ENCODE peak calls at places on chromosome 12, in seven cellular contexts. Z is endothelial cell of umbilical vein, O is IMR-90, M is endodermal cell, L is neuronal stem cell, I is keratinocyte, W is H9. T is an unnamed sample.
A peak's percentile ranks its signal among the peaks of the same experiment; 100 is the strongest.

GRCh38 chr12:131831635-131832041 is 3.4 kb downstream of the MMP17 start:
- DNase-seq in Z (no peak), O (peak; percentile 53), M (no peak), L (no peak), I (no peak), W (peak; percentile 28), T (peak; percentile 74)

GRCh38 chr12:131076791-131077747 is 123.4 kb downstream of the ADGRD1 start:
- DNase-seq in Z (no peak), O (no peak), M (peak; percentile 40), L (no peak), I (no peak), W (peak; percentile 27), T (no peak)

GRCh38 chr12:131941987-131942341 is 7.8 kb upstream of the EP400 start:
- DNase-seq in Z (no peak), O (no peak), M (no peak), L (no peak), I (no peak), W (no peak), T (no peak)

GRCh38 chr12:95358111-95359083 is 115.6 kb upstream of the METAP2 start:
- DNase-seq in Z (peak; percentile 69), O (peak; percentile 39), M (no peak), L (no peak), I (no peak), W (no peak), T (peak; percentile 37)

GRCh38 chr12:2879853-2880252 is 2.8 kb downstream of the RHNO1 start:
- DNase-seq in Z (no peak), O (no peak), M (no peak), L (no peak), I (no peak), W (no peak), T (no peak)

GRCh38 chr12:2054091-2055018 is 1.6 kb downstream of the CACNA1C start:
- DNase-seq in Z (no peak), O (no peak), M (peak; percentile 75), L (no peak), I (no peak), W (no peak), T (peak; percentile 60)

GRCh38 chr12:106971065-106971464 is 15.4 kb downstream of the TMEM263 start:
- DNase-seq in Z (no peak), O (no peak), M (no peak), L (no peak), I (no peak), W (no peak), T (no peak)

GRCh38 chr12:77325505-77325904 is 260.1 kb upstream of the E2F7 start:
- DNase-seq in Z (no peak), O (no peak), M (peak; percentile 80), L (no peak), I (no peak), W (peak; percentile 53), T (peak; percentile 33)

GRCh38 chr12:131159660-131160059 is 206.0 kb downstream of the ADGRD1 start:
- DNase-seq in Z (no peak), O (no peak), M (peak; percentile 75), L (no peak), I (no peak), W (peak; percentile 55), T (no peak)

GRCh38 chr12:54561164-54561563 is 11.8 kb downstream of the PDE1B start:
- DNase-seq in Z (no peak), O (no peak), M (peak; percentile 60), L (no peak), I (no peak), W (no peak), T (peak; percentile 4)

GRCh38 chr12:105221588-105222325 is 14.2 kb downstream of the APPL2 start:
- DNase-seq in Z (no peak), O (no peak), M (no peak), L (no peak), I (no peak), W (no peak), T (no peak)

DNA sequence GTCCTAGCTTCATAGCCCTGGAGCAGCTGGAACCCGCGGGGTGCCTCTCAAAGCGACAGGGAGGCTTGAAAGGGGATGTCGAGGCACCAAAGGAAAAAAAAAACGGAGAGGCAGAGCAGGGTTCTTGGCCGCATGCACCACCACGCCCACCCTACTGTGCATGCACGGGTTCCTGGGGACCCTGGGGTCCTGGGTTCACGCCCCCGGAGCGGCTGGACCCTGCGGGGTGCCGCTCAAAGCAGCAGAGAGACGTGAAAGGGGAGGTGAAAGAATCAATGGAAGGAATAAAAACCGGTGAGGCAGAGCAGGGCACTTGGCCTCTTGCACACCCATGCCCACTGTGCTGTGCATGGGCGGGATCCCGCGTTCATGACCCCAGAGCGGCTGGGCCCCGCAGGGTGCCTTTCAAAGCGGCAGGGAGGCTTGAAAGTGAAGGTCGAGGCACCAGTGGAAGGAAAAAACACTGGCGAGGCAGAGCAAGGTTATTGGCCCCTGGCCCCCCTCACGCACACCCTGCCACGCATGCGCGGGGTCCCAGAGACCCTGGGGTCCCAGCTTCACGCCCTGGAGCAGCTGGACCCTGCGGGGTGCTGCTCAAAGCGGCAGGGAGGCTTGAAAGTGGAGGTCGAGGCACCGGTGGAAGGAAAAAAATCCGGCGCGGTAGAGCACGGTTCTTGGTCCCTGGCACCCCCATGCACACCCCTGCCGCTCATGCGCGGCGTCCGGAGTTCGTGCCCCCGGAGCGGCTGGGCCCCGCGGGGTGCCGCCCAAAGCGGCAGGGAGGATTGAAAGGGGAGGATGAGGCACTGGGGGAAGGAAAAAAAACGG is 318.5 kb downstream of the ALG10 start:
- DNase-seq in Z (no peak), O (no peak), M (no peak), L (no peak), I (no peak), W (no peak), T (no peak)
- H3K9ac ChIP-seq in Z (no peak overlapping the region), O (no peak overlapping the region), M (no peak overlapping the region), L (no peak overlapping the region), I (no peak overlapping the region), W (no peak overlapping the region), T (no peak overlapping the region)

GRCh38 chr12:96496944-96497343 is 7.6 kb downstream of the CFAP54 start:
- DNase-seq in Z (no peak), O (no peak), M (no peak), L (no peak), I (no peak), W (no peak), T (no peak)

GRCh38 chr12:96493101-96493500 is 3.7 kb downstream of the CFAP54 start:
- DNase-seq in Z (peak; percentile 45), O (peak; percentile 75), M (no peak), L (no peak), I (no peak), W (no peak), T (no peak)

GRCh38 chr12:96495841-96496545 is 6.6 kb downstream of the CFAP54 start:
- DNase-seq in Z (no peak), O (no peak), M (no peak), L (no peak), I (no peak), W (no peak), T (no peak)

GRCh38 chr12:96497800-96498199 is 8.4 kb downstream of the CFAP54 start:
- DNase-seq in Z (no peak), O (peak; percentile 31), M (no peak), L (no peak), I (no peak), W (no peak), T (no peak)

GRCh38 chr12:96495155-96495554 is 5.8 kb downstream of the CFAP54 start:
- DNase-seq in Z (no peak), O (no peak), M (no peak), L (no peak), I (no peak), W (no peak), T (no peak)
- H3K9ac ChIP-seq in Z (no peak overlapping the region), O (no peak overlapping the region), M (no peak overlapping the region), L (no peak overlapping the region), I (no peak overlapping the region), W (no peak overlapping the region), T (no peak overlapping the region)

DNA sequence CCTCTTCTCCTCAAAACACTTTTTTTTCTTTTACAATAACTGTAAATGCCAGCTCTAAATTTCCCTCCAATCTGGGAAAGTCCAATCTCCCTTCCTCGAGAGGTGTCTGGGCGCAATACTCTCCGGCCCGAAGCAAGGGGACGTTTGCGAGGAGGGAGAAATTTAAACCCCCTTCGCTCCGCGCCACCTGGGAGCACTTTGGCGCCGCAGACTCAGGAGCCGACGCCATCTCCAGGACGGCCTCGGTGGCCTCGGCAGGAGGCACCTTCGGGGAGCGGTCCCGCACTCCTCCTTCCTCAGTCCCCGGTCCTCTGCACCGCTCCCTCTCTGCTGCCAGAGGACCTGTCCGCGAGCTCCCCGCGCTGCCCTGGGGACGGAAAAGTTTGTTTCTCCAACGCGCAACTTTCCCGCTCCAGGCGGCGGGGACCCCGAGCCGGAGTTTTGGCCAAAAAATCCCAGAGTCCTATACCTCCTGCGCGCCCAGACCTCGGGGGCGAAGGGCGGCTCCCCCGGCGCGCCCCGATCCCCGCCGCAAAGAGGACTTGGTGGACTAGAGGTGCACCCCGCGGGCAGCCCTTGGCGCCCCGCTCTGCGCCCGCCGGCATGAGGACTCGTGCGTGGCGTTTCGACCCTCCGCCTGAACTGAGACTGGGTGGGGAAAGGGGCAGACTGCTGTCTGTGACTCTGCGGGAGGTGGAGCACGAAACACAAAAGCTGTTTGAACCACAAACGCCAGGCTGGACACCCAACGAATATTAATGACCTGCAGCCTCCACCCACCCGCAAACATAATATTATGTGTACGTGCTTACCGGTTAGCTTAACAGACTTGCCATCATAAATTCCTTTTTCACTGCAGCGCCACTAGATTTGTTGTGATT is 95.1 kb upstream of the HMGA2 start:
- DNase-seq in Z (peak; percentile 37), O (peak; percentile 5), M (peak; percentile 91), L (peak; percentile 18), I (no peak), W (peak; percentile 79), T (peak; percentile 55)
- H3K9ac ChIP-seq in Z (peak overlapping the region; percentile 38), O (peak overlapping the region; percentile 0), M (peak overlapping the region; percentile 54), L (peak overlapping the region; percentile 90), I (peak overlapping the region; percentile 68), W (peak overlapping the region; percentile 28), T (peak overlapping the region; percentile 37)

GRCh38 chr12:121729021-121729420 is 16.5 kb downstream of the TMEM120B start:
- DNase-seq in Z (no peak), O (no peak), M (no peak), L (no peak), I (no peak), W (no peak), T (no peak)
- H3K9ac ChIP-seq in Z (no peak overlapping the region), O (no peak overlapping the region), M (no peak overlapping the region), L (no peak overlapping the region), I (no peak overlapping the region), W (no peak overlapping the region), T (no peak overlapping the region)

GRCh38 chr12:133233993-133234564 is 1.6 kb downstream of the ANHX start:
- DNase-seq in Z (no peak), O (no peak), M (no peak), L (no peak), I (no peak), W (peak; percentile 19), T (no peak)
- H3K9ac ChIP-seq in Z (no peak overlapping the region), O (no peak overlapping the region), M (no peak overlapping the region), L (no peak overlapping the region), I (no peak overlapping the region), W (no peak overlapping the region), T (no peak overlapping the region)